ENCODE peak calls at places on chromosomes 13 and 19, in five cellular contexts. Y, U, B, H and Q are unnamed samples.

GRCh38 chr13:111846396-111847174 is 220.4 kb upstream of the SOX1 start:
- DNase-seq in Y (no peak), U (no peak), B (no peak), H (no peak), Q (no peak)

GRCh38 chr19:6674868-6675305 is 4.9 kb upstream of the TNFSF14 start:
- DNase-seq in Y (peak; percentile 42), U (peak; percentile 74), B (peak; percentile 92), H (no peak), Q (no peak)

GRCh38 chr13:74687452-74688180 is 553.4 kb upstream of the KLF12 start:
- DNase-seq in Y (no peak), U (no peak), B (no peak), H (no peak), Q (no peak)

GRCh38 chr19:32691952-32692726 is 518 bp downstream of the NUDT19 start:
- DNase-seq in Y (no peak), U (peak; percentile 81), B (peak; percentile 67), H (peak; percentile 81), Q (no peak)

GRCh38 chr13:110306960-110307696 is at the start of the genes COL4A1 and COL4A2:
- DNase-seq in Y (no peak), U (peak; percentile 88), B (no peak), H (peak; percentile 84), Q (no peak)

GRCh38 chr19:45847661-45848060 is 15.3 kb downstream of the SYMPK start:
- DNase-seq in Y (no peak), U (no peak), B (no peak), H (no peak), Q (no peak)

GRCh38 chr19:41391618-41392017 is 5.5 kb downstream of the EXOSC5 start:
- DNase-seq in Y (no peak), U (no peak), B (no peak), H (no peak), Q (no peak)

GRCh38 chr19:49153167-49153809 is 1.9 kb downstream of the HRC start:
- DNase-seq in Y (no peak), U (no peak), B (no peak), H (no peak), Q (no peak)

GRCh38 chr19:49421039-49421877 is 2.0 kb downstream of the PTH2 start:
- DNase-seq in Y (no peak), U (peak; percentile 68), B (no peak), H (peak; percentile 95), Q (peak; percentile 91)

GRCh38 chr19:45016388-45017314 is 15.4 kb downstream of the RELB start:
- DNase-seq in Y (no peak), U (peak; percentile 75), B (peak; percentile 69), H (peak; percentile 88), Q (peak; percentile 84)

GRCh38 chr13:86572115-86572514 is 772.9 kb upstream of the SLITRK6 start:
- DNase-seq in Y (peak; percentile 12), U (no peak), B (no peak), H (no peak), Q (no peak)

GRCh38 chr19:34975056-34975455 is 11.0 kb upstream of the ZNF792 start:
- DNase-seq in Y (no peak), U (no peak), B (no peak), H (no peak), Q (no peak)
- H3K27me3 ChIP-seq in Y (peaks cover 3% of the 10 kb centered on the region), U (no peaks in the 10 kb centered on the region), B (no peaks in the 10 kb centered on the region), H (peaks cover 6% of the 10 kb centered on the region), Q (no peaks in the 10 kb centered on the region)

GRCh38 chr19:38730731-38731589 is 13.3 kb downstream of the CAPN12 start:
- DNase-seq in Y (no peak), U (peak; percentile 66), B (no peak), H (no peak), Q (no peak)
- H3K36me3 ChIP-seq in Y (peaks cover 8% of the 10 kb centered on the region), U (peaks cover 61% of the 10 kb centered on the region), B (peaks cover 43% of the 10 kb centered on the region), H (peaks cover 31% of the 10 kb centered on the region), Q (peaks cover 15% of the 10 kb centered on the region)

GRCh38 chr19:29690842-29691241 is 24.2 kb downstream of the C19orf12 start:
- DNase-seq in Y (no peak), U (no peak), B (peak; percentile 60), H (no peak), Q (peak; percentile 37)

GRCh38 chr19:29686285-29686805 is 21.1 kb downstream of the PLEKHF1 start:
- DNase-seq in Y (no peak), U (no peak), B (no peak), H (no peak), Q (no peak)

GRCh38 chr19:29685326-29685725 is 20.1 kb downstream of the PLEKHF1 start:
- DNase-seq in Y (no peak), U (no peak), B (no peak), H (no peak), Q (no peak)

GRCh38 chr19:29687897-29688728 is 22.9 kb downstream of the PLEKHF1 start:
- DNase-seq in Y (no peak), U (no peak), B (no peak), H (no peak), Q (no peak)

DNA sequence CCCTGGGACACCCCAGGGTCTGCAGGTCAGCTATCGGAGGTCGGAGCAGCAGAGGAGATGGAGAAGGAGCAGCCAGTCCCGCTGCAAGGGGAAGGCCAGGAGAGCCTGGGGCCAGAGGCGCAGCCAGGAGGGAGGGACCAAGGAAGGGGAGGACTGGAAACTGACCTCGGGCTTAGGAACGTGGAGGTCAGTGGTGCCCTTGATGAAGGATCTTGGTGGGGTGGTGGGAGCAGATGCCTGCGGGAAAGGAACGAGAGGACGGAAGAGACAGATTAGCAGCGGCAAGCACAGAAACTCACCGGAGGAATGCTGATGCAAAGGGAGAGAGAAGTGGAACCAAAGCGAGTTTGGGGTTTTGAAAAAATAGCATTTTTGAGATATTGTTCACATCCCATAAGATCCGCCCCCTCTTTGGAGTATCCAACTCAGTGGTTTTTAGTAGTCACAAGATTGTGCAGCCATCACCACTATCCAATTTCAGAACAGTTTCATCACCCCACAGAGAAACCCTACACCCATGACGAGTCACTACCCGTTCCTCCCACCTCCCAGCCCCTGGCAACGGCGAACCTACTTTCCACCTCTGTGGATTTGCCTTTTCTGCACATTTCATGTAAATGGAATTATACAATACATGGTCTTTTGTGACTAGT is 22.1 kb downstream of the PLEKHF1 start:
- DNase-seq in Y (peak; percentile 89), U (peak; percentile 79), B (no peak), H (no peak), Q (no peak)
- H3K27me3 ChIP-seq in Y (no peaks in the 10 kb centered on the region), U (no peaks in the 10 kb centered on the region), B (no peaks in the 10 kb centered on the region), H (no peaks in the 10 kb centered on the region), Q (no peaks in the 10 kb centered on the region)

DNA sequence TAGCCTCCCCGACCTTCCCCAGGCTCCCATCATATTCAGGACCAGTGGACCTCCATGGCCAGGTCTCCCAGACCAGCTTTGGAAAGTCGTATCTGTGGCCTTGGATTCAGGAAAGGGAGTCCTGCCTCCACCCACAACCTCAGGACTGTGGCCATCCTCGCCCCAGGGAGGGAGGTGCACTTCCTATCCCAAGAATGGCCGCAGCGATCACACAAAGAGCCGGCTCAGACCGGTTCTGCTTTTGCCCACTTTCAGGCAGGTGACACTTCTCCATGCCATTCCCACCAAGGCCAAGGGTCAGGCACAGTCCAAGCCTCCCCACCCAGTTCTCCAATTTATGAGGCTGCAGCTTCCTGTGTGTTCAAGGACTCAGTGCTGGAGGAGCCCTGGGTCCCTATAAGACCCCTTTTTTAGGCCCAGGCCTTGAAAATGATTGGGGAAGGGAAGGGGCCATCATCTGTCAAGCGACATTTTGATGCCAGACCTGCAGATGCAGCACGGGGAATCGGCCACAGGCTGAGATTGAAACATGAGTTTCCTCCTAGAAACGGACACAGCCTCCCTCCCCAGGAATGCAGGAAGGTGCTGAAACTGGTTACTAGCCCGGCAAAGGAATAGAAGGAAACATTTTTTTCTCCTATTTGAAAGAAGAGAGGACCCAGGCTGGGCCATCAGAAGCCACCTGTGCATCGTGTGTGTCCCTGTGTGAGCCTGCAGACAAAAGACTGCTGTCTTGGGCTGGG is 65.6 kb upstream of the USE1 start:
- DNase-seq in Y (no peak), U (no peak), B (no peak), H (no peak), Q (no peak)
- H3K36me3 ChIP-seq in Y (peaks cover 3% of the 10 kb centered on the region), U (peaks cover 61% of the 10 kb centered on the region), B (peaks cover 74% of the 10 kb centered on the region), H (peaks cover 39% of the 10 kb centered on the region), Q (peaks cover 6% of the 10 kb centered on the region)

GRCh38 chr13:78595819-78596700 is 7.3 kb downstream of the POU4F1 start:
- DNase-seq in Y (no peak), U (no peak), B (no peak), H (peak; percentile 84), Q (peak; percentile 43)

GRCh38 chr13:78593129-78593528 is 10.2 kb downstream of the POU4F1 start:
- DNase-seq in Y (no peak), U (no peak), B (no peak), H (no peak), Q (no peak)

GRCh38 chr13:78596701-78597550 is 6.4 kb downstream of the POU4F1 start:
- DNase-seq in Y (no peak), U (no peak), B (no peak), H (no peak), Q (no peak)

GRCh38 chr13:78593652-78594494 is 9.5 kb downstream of the POU4F1 start:
- DNase-seq in Y (no peak), U (no peak), B (no peak), H (no peak), Q (no peak)

GRCh38 chr13:78595458-78595818 is 7.9 kb downstream of the POU4F1 start:
- DNase-seq in Y (no peak), U (no peak), B (no peak), H (no peak), Q (no peak)
- H3K27me3 ChIP-seq in Y (peaks cover 74% of the 10 kb centered on the region), U (peaks cover 59% of the 10 kb centered on the region), B (peaks cover 27% of the 10 kb centered on the region), H (peaks cover 81% of the 10 kb centered on the region), Q (peaks cover 97% of the 10 kb centered on the region)

DNA sequence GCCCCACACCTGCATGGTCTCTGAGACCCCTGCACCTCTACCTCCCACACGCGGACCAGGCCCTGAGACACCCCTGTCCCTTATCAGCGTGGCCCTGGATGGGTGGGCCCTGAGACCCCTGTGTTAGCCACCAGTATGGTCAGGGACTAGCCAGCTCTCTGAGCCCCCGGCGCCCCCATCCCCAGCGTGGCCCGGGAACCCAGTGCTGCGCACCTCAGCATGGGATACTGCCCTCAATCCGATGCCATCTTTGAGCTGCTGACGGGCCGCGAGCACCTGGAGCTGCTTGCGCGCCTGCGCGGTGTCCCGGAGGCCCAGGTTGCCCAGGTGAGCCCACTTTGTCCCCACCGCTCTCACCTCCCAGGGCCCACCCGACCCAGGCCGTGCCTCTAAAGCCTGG is 5.0 kb upstream of the ARHGAP45 start:
- DNase-seq in Y (no peak), U (no peak), B (no peak), H (no peak), Q (peak; percentile 8)
- H3K36me3 ChIP-seq in Y (peaks cover 1% of the 10 kb centered on the region), U (no peaks in the 10 kb centered on the region), B (peaks cover 17% of the 10 kb centered on the region), H (no peaks in the 10 kb centered on the region), Q (no peaks in the 10 kb centered on the region)